ENCODE peak calls at places on chromosomes 7 and 10, in seven cellular contexts. D is uterus, K is OCI-M1, P is NCI-H2171, W is occipital lobe, G is RCC 7860, U is HT1080. R is an unnamed sample.

GRCh38 chr7:155744931-155745683 is 67.2 kb downstream of the SHH start:
- DNase-seq in D (no peak), K (no peak), P (no peak), W (no peak), G (no peak), U (no peak), R (no peak)

GRCh38 chr7:106737202-106737562 is 76.2 kb upstream of the CCDC71L start:
- DNase-seq in D (no peak), K (peak), P (no peak), W (no peak), G (peak), U (peak), R (no peak)

GRCh38 chr10:133442191-133442966 is 11.4 kb upstream of the SCART1 start:
- DNase-seq in D (peak), K (no peak), P (no peak), W (no peak), G (no peak), U (peak), R (no peak)

GRCh38 chr7:71598553-71598952 is 466.6 kb downstream of the GALNT17 start:
- DNase-seq in D (no peak), K (no peak), P (no peak), W (no peak), G (no peak), U (no peak), R (no peak)

GRCh38 chr10:117007080-117007479 is 2.1 kb upstream of the SHTN1 start:
- DNase-seq in D (no peak), K (peak), P (no peak), W (no peak), G (peak), U (peak), R (no peak)

GRCh38 chr7:46810986-46811385 is 770.9 kb downstream of the TNS3 start:
- DNase-seq in D (no peak), K (no peak), P (no peak), W (no peak), G (peak), U (no peak), R (no peak)

GRCh38 chr7:116686812-116687419 is 14.9 kb downstream of the MET start:
- DNase-seq in D (no peak), K (no peak), P (no peak), W (no peak), G (no peak), U (no peak), R (no peak)

GRCh38 chr7:138645284-138645683 is 55.9 kb downstream of the SVOPL start:
- DNase-seq in D (no peak), K (no peak), P (no peak), W (no peak), G (no peak), U (no peak), R (no peak)

GRCh38 chr7:71290382-71290781 is 158.4 kb downstream of the GALNT17 start:
- DNase-seq in D (no peak), K (no peak), P (peak), W (no peak), G (no peak), U (no peak), R (no peak)

GRCh38 chr10:102268333-102268999 is 23.1 kb downstream of the GBF1 start:
- DNase-seq in D (no peak), K (no peak), P (no peak), W (no peak), G (no peak), U (peak), R (no peak)

GRCh38 chr7:146096994-146097393 is 19.6 kb upstream of the CNTNAP2 start:
- DNase-seq in D (no peak), K (peak), P (no peak), W (no peak), G (no peak), U (no peak), R (no peak)

GRCh38 chr7:44978511-44979366 is at the start of gene MYO1G:
- DNase-seq in D (no peak), K (no peak), P (no peak), W (no peak), G (no peak), U (no peak), R (peak)

GRCh38 chr7:120951826-120952225 is 1.2 kb downstream of the ING3 start:
- DNase-seq in D (no peak), K (peak), P (no peak), W (no peak), G (no peak), U (no peak), R (no peak)

GRCh38 chr10:9869185-9869584 is 1148.5 kb upstream of the CELF2 start:
- DNase-seq in D (no peak), K (peak), P (no peak), W (no peak), G (no peak), U (no peak), R (no peak)

GRCh38 chr7:155550916-155551315 is 4.6 kb upstream of the CNPY1 start:
- DNase-seq in D (no peak), K (no peak), P (no peak), W (no peak), G (no peak), U (no peak), R (no peak)

GRCh38 chr10:81081887-81082620 is 544.4 kb downstream of the SH2D4B start:
- DNase-seq in D (no peak), K (peak), P (peak), W (no peak), G (peak), U (peak), R (no peak)

GRCh38 chr10:34434119-34434594 is 380.9 kb downstream of the PARD3 start:
- DNase-seq in D (no peak), K (peak), P (no peak), W (no peak), G (no peak), U (peak), R (no peak)

GRCh38 chr7:84536256-84536870 is 341.8 kb upstream of the SEMA3A start:
- DNase-seq in D (no peak), K (no peak), P (no peak), W (no peak), G (peak), U (peak), R (no peak)

GRCh38 chr7:30087371-30087770 is 47.4 kb upstream of the MTURN start:
- DNase-seq in D (no peak), K (no peak), P (no peak), W (no peak), G (no peak), U (no peak), R (no peak)

GRCh38 chr7:122628651-122629411 is 70.1 kb downstream of the RNF133 start:
- DNase-seq in D (no peak), K (no peak), P (no peak), W (no peak), G (no peak), U (no peak), R (no peak)

GRCh38 chr7:17633099-17633498 is 307.2 kb downstream of the SNX13 start:
- DNase-seq in D (no peak), K (peak), P (no peak), W (no peak), G (no peak), U (peak), R (no peak)

GRCh38 chr10:24196426-24197039 is 12.4 kb upstream of the KIAA1217 start:
- DNase-seq in D (peak), K (peak), P (peak), W (peak), G (peak), U (peak), R (peak)

GRCh38 chr7:21948364-21948763 is 2.7 kb upstream of the CDCA7L start:
- DNase-seq in D (no peak), K (peak), P (no peak), W (no peak), G (no peak), U (no peak), R (no peak)

GRCh38 chr10:97991875-97992274 is 38.5 kb downstream of the CRTAC1 start:
- DNase-seq in D (no peak), K (peak), P (no peak), W (no peak), G (no peak), U (peak), R (no peak)

GRCh38 chr10:1776127-1776662 is 38.9 kb upstream of the ADARB2 start:
- DNase-seq in D (no peak), K (no peak), P (no peak), W (no peak), G (no peak), U (no peak), R (no peak)

GRCh38 chr10:95214369-95214768 is 20.3 kb downstream of the ACSM6 start:
- DNase-seq in D (no peak), K (no peak), P (no peak), W (no peak), G (peak), U (peak), R (no peak)

GRCh38 chr10:103333934-103334520 is 16.9 kb downstream of the PCGF6 start:
- DNase-seq in D (no peak), K (peak), P (no peak), W (no peak), G (peak), U (no peak), R (no peak)

GRCh38 chr7:148481147-148481526 is 109.4 kb upstream of the C7orf33 start:
- DNase-seq in D (no peak), K (no peak), P (no peak), W (no peak), G (no peak), U (no peak), R (no peak)

GRCh38 chr10:29714096-29714874 is 79.5 kb upstream of the SVIL start:
- DNase-seq in D (no peak), K (peak), P (no peak), W (no peak), G (peak), U (peak), R (no peak)

GRCh38 chr7:8018961-8019360 is 50.4 kb downstream of the GLCCI1 start:
- DNase-seq in D (no peak), K (no peak), P (no peak), W (no peak), G (no peak), U (no peak), R (no peak)

GRCh38 chr7:84492565-84493034 is 298.0 kb upstream of the SEMA3A start:
- DNase-seq in D (no peak), K (no peak), P (peak), W (no peak), G (no peak), U (no peak), R (no peak)

GRCh38 chr10:37067576-37067975 is 57.8 kb upstream of the ANKRD30A start:
- DNase-seq in D (no peak), K (peak), P (no peak), W (no peak), G (no peak), U (peak), R (no peak)

GRCh38 chr10:17989908-17990767 is 38.4 kb downstream of the SLC39A12 start:
- DNase-seq in D (no peak), K (no peak), P (no peak), W (no peak), G (peak), U (peak), R (no peak)

GRCh38 chr7:115822380-115822779 is 208.2 kb downstream of the TFEC start:
- DNase-seq in D (no peak), K (peak), P (no peak), W (no peak), G (no peak), U (no peak), R (no peak)